ENCODE peak calls at places on chromosomes 5 and 9, in seven cellular contexts. H is ovary, V is left ventricle myocardium inferior, S is HFF-Myc, J is Right ventricle myocardium superior, T is COR-L47, L is colonic mucosa. X is an unnamed sample.
A peak's percentile ranks its signal among the peaks of the same experiment; 100 is the strongest.

GRCh38 chr9:70553718-70554673 is 139.5 kb upstream of the KLF9 start:
- DNase-seq in H (no peak), S (no peak), T (no peak), J (no peak), V (no peak), L (no peak), X (no peak)

GRCh38 chr9:10282084-10282483 is 330.7 kb downstream of the PTPRD start:
- DNase-seq in V (no peak), S (no peak), H (no peak), L (no peak), T (no peak), J (no peak), X (no peak)

GRCh38 chr5:40853632-40854192 is 12.5 kb downstream of the CARD6 start:
- DNase-seq in H (no peak), V (no peak), T (no peak), J (no peak), S (no peak), L (no peak), X (no peak)

GRCh38 chr9:129273136-129273895 is 95.3 kb upstream of the IER5L start:
- DNase-seq in H (peak; percentile 19), S (no peak), L (no peak), J (no peak), V (no peak), T (no peak), X (no peak)

GRCh38 chr9:34310205-34310604 is 18.9 kb downstream of the KIF24 start:
- DNase-seq in J (no peak), V (no peak), H (no peak), S (no peak), L (no peak), T (no peak), X (no peak)

GRCh38 chr5:142548739-142549275 is 137.1 kb downstream of the FGF1 start:
- DNase-seq in H (no peak), V (no peak), T (peak; percentile 52), S (peak; percentile 92), J (no peak), L (peak; percentile 65), X (peak; percentile 12)

GRCh38 chr9:82488702-82489578 is 500.4 kb downstream of the SPATA31D1 start:
- DNase-seq in J (no peak), L (no peak), S (peak; percentile 81), H (no peak), V (no peak), T (no peak), X (no peak)

GRCh38 chr9:91492237-91492636 is 68.6 kb upstream of the NFIL3 start:
- DNase-seq in T (no peak), L (no peak), J (no peak), H (no peak), V (no peak), S (no peak), X (no peak)

GRCh38 chr9:34197280-34197679 is 18.4 kb downstream of the UBAP1 start:
- DNase-seq in J (no peak), T (no peak), H (no peak), S (no peak), L (no peak), V (no peak), X (no peak)